ENCODE peak calls at places on chromosomes 12 and 14, in ten cellular contexts. W is uterus, O is GM13976, E is H9, S is neural progenitor cell, X is choroid plexus epithelial cell, N is cardiac muscle cell, F is left ventricle myocardium inferior, U is brain microvascular endothelial cell, T is AG09319. K is an unnamed sample.

GRCh38 chr14:72451081-72451972 is 442.6 kb downstream of the DPF3 start:
- DNase-seq in O (peak), T (no peak), F (no peak), E (no peak), X (no peak), S (peak), N (no peak), W (no peak), U (no peak), K (no peak)

GRCh38 chr12:26668847-26669246 is 164.1 kb downstream of the ITPR2 start:
- DNase-seq in N (peak), X (peak), W (no peak), F (no peak), S (no peak), E (no peak), O (no peak), U (no peak), T (no peak), K (no peak)

GRCh38 chr14:100504372-100505078 is 82.7 kb downstream of the BEGAIN start:
- DNase-seq in E (no peak), W (no peak), N (peak), O (no peak), S (no peak), F (no peak), X (peak), U (peak), T (no peak), K (no peak)

GRCh38 chr12:42382013-42382696 is 56.2 kb downstream of the PPHLN1 start:
- DNase-seq in X (peak), E (no peak), N (peak), S (peak), W (no peak), F (no peak), U (no peak), O (no peak), T (no peak), K (no peak)

GRCh38 chr14:32379447-32379846 is 50.3 kb downstream of the AKAP6 start:
- DNase-seq in E (no peak), W (no peak), T (no peak), U (no peak), N (no peak), F (no peak), X (no peak), S (no peak), O (no peak), K (no peak)

GRCh38 chr14:80792756-80793155 is 148.8 kb downstream of the CEP128 start:
- DNase-seq in O (no peak), S (peak), N (no peak), U (no peak), X (no peak), T (no peak), W (no peak), E (no peak), F (no peak), K (no peak)

GRCh38 chr14:63454863-63455622 is 88.1 kb downstream of the PPP2R5E start:
- DNase-seq in T (peak), O (no peak), U (peak), S (no peak), W (no peak), E (no peak), X (peak), N (peak), F (no peak), K (no peak)

GRCh38 chr12:80702889-80703605 is 4.4 kb upstream of the MYF6 start:
- DNase-seq in X (peak), E (no peak), T (no peak), W (no peak), U (peak), O (no peak), N (peak), F (no peak), S (no peak), K (no peak)

GRCh38 chr12:38141239-38141638 is 175.3 kb upstream of the ALG10B start:
- DNase-seq in E (no peak), X (no peak), T (no peak), F (no peak), O (no peak), S (no peak), U (no peak), N (no peak), W (no peak), K (peak)

GRCh38 chr12:109759076-109759420 is 45.4 kb downstream of the FAM222A start:
- DNase-seq in U (no peak), N (no peak), O (no peak), E (peak), X (no peak), W (peak), T (no peak), S (no peak), F (peak), K (no peak)

GRCh38 chr12:103657331-103657730 is 70.3 kb downstream of the STAB2 start:
- DNase-seq in O (no peak), F (no peak), S (no peak), W (no peak), T (no peak), N (peak), U (no peak), E (no peak), X (peak), K (no peak)

GRCh38 chr12:54207539-54208267 is 18.9 kb upstream of the SMUG1 start:
- DNase-seq in S (peak), O (peak), X (peak), T (no peak), U (peak), F (peak), W (peak), N (peak), E (peak), K (peak)

GRCh38 chr14:67493092-67493717 is 4.7 kb upstream of the TMEM229B start:
- DNase-seq in T (no peak), W (no peak), O (peak), U (no peak), S (no peak), X (no peak), E (no peak), F (no peak), N (no peak), K (no peak)

GRCh38 chr14:55572578-55572977 is 7.4 kb upstream of the KTN1 start:
- DNase-seq in N (peak), S (no peak), O (no peak), F (no peak), T (no peak), W (no peak), X (peak), E (no peak), U (no peak), K (no peak)

GRCh38 chr12:51678086-51678724 is 87.2 kb downstream of the SCN8A start:
- DNase-seq in N (peak), T (peak), U (peak), O (peak), E (peak), F (no peak), W (no peak), S (peak), X (peak), K (no peak)

GRCh38 chr14:74507085-74507484 is 13.5 kb downstream of the ISCA2 start:
- DNase-seq in S (no peak), E (no peak), U (no peak), N (no peak), W (no peak), X (no peak), O (no peak), T (no peak), F (no peak), K (no peak)

GRCh38 chr14:50362791-50363733 is 33.6 kb downstream of the CDKL1 start:
- DNase-seq in W (no peak), S (no peak), N (peak), O (peak), T (no peak), E (no peak), U (no peak), X (peak), F (no peak), K (no peak)

GRCh38 chr12:28998662-28999120 is 150.4 kb upstream of the FAR2 start:
- DNase-seq in W (peak), N (peak), E (no peak), U (peak), O (peak), T (peak), S (peak), X (peak), F (no peak), K (no peak)

GRCh38 chr14:68874746-68875155 is 81.9 kb upstream of the ZFP36L1 start:
- DNase-seq in E (no peak), F (no peak), S (no peak), X (no peak), U (no peak), O (no peak), N (no peak), W (no peak), T (no peak), K (no peak)

GRCh38 chr14:104148433-104149277 is 10.3 kb downstream of the KIF26A start:
- DNase-seq in W (no peak), T (no peak), X (peak), F (peak), S (no peak), E (no peak), N (no peak), U (no peak), O (no peak), K (no peak)

GRCh38 chr14:88037270-88037669 is 32.3 kb downstream of the GPR65 start:
- DNase-seq in N (no peak), U (no peak), T (no peak), X (no peak), O (no peak), E (no peak), W (no peak), S (peak), F (no peak), K (no peak)

GRCh38 chr12:40446385-40446784 is 221.6 kb downstream of the LRRK2 start:
- DNase-seq in U (no peak), S (peak), F (no peak), W (no peak), E (no peak), N (no peak), O (peak), X (peak), T (no peak), K (no peak)

GRCh38 chr12:88958153-88958552 is 377.9 kb upstream of the KITLG start:
- DNase-seq in N (no peak), W (no peak), F (no peak), S (no peak), E (peak), O (no peak), T (no peak), X (no peak), U (no peak), K (no peak)

GRCh38 chr14:105413542-105413886 is 6.1 kb upstream of the MTA1 start:
- DNase-seq in U (no peak), O (no peak), T (no peak), W (no peak), X (no peak), E (no peak), N (no peak), S (no peak), F (no peak), K (no peak)

GRCh38 chr14:98182385-98183055 is 1089.5 kb downstream of the BCL11B start:
- DNase-seq in W (no peak), X (no peak), F (no peak), S (no peak), O (no peak), N (peak), U (peak), E (no peak), T (no peak), K (no peak)

GRCh38 chr14:92352158-92352985 is 29.4 kb downstream of the SLC24A4 start:
- DNase-seq in N (peak), S (peak), W (no peak), X (peak), E (peak), T (no peak), O (peak), U (peak), F (no peak), K (no peak)
- TF ChIP-seq CTCF in N (peak), S (peak), W (no peak), X (peak), E (peak), T (peak), O (peak), U (peak), F (no peak), K (no peak)

GRCh38 chr14:41925409-41925808 is 318.7 kb downstream of the LRFN5 start:
- DNase-seq in O (no peak), T (no peak), U (no peak), W (no peak), N (peak), X (peak), F (no peak), E (no peak), S (peak), K (no peak)
- TF ChIP-seq CTCF in O (no peak), T (peak), U (peak), W (no peak), N (peak), X (peak), F (no peak), E (peak), S (peak), K (no peak)

GRCh38 chr14:76985021-76985420 is 43.5 kb downstream of the IRF2BPL start:
- DNase-seq in T (peak), F (no peak), E (no peak), N (peak), S (no peak), U (peak), O (no peak), X (peak), W (no peak), K (no peak)

GRCh38 chr14:76985540-76986260 is 42.8 kb downstream of the IRF2BPL start:
- DNase-seq in W (no peak), E (no peak), O (no peak), N (no peak), F (no peak), X (peak), S (peak), U (peak), T (no peak), K (no peak)

GRCh38 chr14:76981670-76982069 is 46.8 kb downstream of the IRF2BPL start:
- DNase-seq in O (no peak), U (no peak), S (no peak), X (no peak), N (no peak), W (no peak), E (no peak), F (no peak), T (no peak), K (no peak)

GRCh38 chr14:76986261-76986565 is 42.3 kb downstream of the IRF2BPL start:
- DNase-seq in F (no peak), S (no peak), U (no peak), E (no peak), O (no peak), W (no peak), X (no peak), N (no peak), T (no peak), K (no peak)

DNA sequence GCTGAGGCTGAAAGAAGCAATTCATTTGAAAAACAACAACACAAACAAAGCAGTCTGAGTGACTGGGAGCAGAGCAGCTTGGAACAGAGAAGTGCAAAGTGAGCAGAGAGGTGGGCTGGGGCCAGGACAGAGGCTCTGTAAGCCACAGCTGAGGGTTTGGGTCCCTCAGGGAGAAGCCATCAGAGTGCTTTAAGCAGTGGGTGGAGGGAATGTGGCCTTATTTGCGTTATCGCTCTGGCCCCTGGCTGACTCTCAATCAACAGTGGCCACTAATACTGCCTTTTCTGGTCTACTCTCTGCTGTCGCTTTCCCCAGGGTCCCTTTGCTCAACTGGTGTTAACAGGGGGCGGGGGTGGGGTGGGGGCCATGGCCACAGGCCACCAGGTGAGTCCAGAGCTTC is 44.2 kb downstream of the IRF2BPL start:
- DNase-seq in N (no peak), S (no peak), W (no peak), U (no peak), E (no peak), X (no peak), O (no peak), T (no peak), F (no peak), K (no peak)
- TF ChIP-seq CTCF in N (no peak), S (no peak), W (no peak), U (no peak), E (no peak), X (no peak), O (no peak), T (no peak), F (no peak), K (no peak)

DNA sequence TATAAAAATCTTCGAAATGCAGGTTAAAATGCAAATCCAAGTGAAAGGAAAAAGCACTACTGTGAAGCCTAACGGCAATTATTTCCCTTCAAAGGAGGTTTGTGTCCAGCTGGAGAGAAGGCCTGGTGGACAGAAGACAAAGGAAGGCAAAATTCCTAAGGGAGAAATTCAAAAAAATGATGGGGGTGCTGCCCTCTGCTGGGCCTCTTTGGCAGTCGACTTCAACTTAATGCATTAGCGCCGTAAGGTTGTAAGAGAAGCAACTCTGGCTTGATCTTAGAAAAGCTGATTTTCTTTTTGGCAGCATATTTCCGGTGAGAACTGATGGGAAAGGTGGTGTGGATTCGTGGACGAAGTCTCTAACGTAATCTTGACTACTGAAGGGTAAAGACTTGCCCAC is 34.3 kb upstream of the CHFR start:
- DNase-seq in E (no peak), W (no peak), X (no peak), T (no peak), N (no peak), U (no peak), F (no peak), O (no peak), S (no peak), K (no peak)
- TF ChIP-seq CTCF in E (peak), W (no peak), X (peak), T (no peak), N (no peak), U (peak), F (no peak), O (no peak), S (peak), K (no peak)

DNA sequence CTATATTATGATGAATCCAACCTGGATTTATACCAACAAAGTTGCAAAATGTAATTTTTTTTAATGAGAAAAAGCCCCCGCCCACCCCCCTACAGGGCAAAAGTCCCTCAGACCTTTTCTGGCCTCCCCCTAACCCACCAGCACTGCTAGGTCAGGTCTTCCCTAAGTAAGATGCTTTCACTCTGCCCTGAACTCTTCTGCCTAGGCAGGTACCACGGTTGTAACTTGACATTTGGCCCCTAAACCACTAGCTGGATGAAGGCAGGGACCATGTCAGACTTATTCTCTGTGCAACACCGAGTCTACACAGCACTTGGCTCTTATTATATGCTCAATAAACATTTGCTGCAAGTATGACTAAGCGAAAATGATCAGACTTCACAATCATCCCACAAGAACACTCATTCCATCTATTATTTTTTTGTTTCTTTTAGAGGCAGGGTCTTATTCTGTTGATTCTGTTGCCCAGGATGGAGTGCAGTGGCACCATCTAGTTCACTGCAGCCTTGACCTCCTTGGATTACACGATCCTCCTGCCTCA is 63.2 kb downstream of the SPRING1 start:
- DNase-seq in O (no peak), U (no peak), S (no peak), N (no peak), F (no peak), X (peak), E (no peak), T (no peak), W (no peak), K (no peak)
- TF ChIP-seq CTCF in O (no peak), U (no peak), S (no peak), N (no peak), F (no peak), X (no peak), E (no peak), T (no peak), W (no peak), K (no peak)

GRCh38 chr14:102185360-102185759 is 45.7 kb downstream of the WDR20 start:
- DNase-seq in W (no peak), N (no peak), E (no peak), T (no peak), O (no peak), S (no peak), F (no peak), X (no peak), U (no peak), K (no peak)
- TF ChIP-seq CTCF in W (no peak), N (no peak), E (no peak), T (no peak), O (no peak), S (no peak), F (no peak), X (no peak), U (no peak), K (no peak)

DNA sequence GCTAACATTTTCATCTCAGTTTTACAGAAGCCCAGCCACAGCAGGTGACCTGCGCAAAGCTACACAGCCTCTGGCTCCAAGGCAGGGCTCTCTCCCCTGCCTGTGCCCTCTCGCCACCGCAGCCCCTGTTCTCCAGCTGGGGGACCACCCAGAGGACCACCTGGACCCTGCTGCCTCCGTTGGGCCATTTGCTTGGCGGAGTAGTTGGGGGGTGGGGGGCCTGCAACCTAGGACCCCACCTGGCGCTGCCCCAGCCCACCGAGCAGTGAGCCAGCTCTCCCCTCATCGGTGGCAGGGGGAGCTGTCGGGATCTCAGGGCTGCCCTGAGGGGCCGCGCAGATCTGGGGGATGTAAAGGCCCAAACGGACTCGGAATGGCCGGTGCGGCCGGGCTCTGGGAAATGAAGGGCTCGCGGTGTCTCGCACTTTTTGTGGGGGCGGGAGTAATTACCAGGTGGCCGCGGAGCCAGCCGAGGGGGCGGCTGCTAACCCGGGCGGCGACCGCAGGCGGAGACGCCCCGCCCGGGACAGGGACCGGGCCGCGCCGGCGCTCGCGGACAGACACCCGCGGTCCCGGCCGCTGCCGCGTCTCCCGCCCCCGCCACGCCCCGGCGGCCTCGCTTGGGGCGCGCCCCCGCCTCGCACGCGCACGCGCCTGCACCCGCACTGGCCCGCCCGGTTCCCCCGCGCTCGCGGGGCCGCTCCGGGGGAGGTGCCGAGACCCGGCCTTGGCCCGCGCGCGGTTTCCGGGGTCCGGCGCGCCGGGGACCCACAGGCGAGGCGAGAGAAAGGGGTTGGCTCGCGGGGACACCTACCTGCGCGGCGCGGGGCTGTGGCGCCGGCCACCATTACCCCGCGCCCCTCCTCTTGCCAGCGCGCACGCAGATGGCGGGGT is 8.6 kb upstream of the GPR68 start:
- DNase-seq in O (peak), U (no peak), N (no peak), F (peak), W (no peak), T (no peak), E (peak), S (peak), X (no peak), K (no peak)
- TF ChIP-seq CTCF in O (no peak), U (peak), N (peak), F (no peak), W (no peak), T (no peak), E (peak), S (peak), X (no peak), K (no peak)

K was measured in lower leg skin.